ENCODE peak calls at places on chromosome 4, in eight cellular contexts. One of them, this sample, is unnamed.

GRCh38 chr4:111748157-111748556 is 397.1 kb upstream of the FAM241A start:
- DNase-seq in aorta: no peak
- DNase-seq in Calu3: no peak
- DNase-seq in NCI-H2171: no peak
- DNase-seq in activated T-helper 1 cell treated with anti-CD3 and anti-CD28 coated beads, Interleukin-12 subunit alpha, Interleukin-12 subunit beta, Interleukin-2, Interleukin-4 antibody, amounts not matched to agents 30 ng/mL and 10 ng/mL and 1 ng/mL, durations not matched to agents 14 hours and 24 hours and 36 hours: no peak
- DNase-seq in AG04449: no peak
- DNase-seq in MCF 10A: no peak
- DNase-seq in IMR-90: no peak
- DNase-seq in this sample: no peak

GRCh38 chr4:6011686-6012085 is 6.5 kb downstream of the C4orf50 start:
- DNase-seq in aorta: no peak
- DNase-seq in Calu3: peak; percentile 8
- DNase-seq in NCI-H2171: no peak
- DNase-seq in activated T-helper 1 cell treated with anti-CD3 and anti-CD28 coated beads, Interleukin-12 subunit alpha, Interleukin-12 subunit beta, Interleukin-2, Interleukin-4 antibody, amounts not matched to agents 30 ng/mL and 10 ng/mL and 1 ng/mL, durations not matched to agents 14 hours and 24 hours and 36 hours: no peak
- DNase-seq in AG04449: no peak
- DNase-seq in MCF 10A: peak; percentile 27
- DNase-seq in IMR-90: no peak
- DNase-seq in this sample: no peak

GRCh38 chr4:80361329-80361900 is 25.9 kb downstream of the CFAP299 start:
- DNase-seq in aorta: no peak
- DNase-seq in Calu3: no peak
- DNase-seq in NCI-H2171: no peak
- DNase-seq in activated T-helper 1 cell treated with anti-CD3 and anti-CD28 coated beads, Interleukin-12 subunit alpha, Interleukin-12 subunit beta, Interleukin-2, Interleukin-4 antibody, amounts not matched to agents 30 ng/mL and 10 ng/mL and 1 ng/mL, durations not matched to agents 14 hours and 24 hours and 36 hours: no peak
- DNase-seq in AG04449: no peak
- DNase-seq in MCF 10A: peak; percentile 54
- DNase-seq in IMR-90: peak; percentile 41
- DNase-seq in this sample: peak; percentile 36

GRCh38 chr4:860561-860960 is 34.6 kb upstream of the CPLX1 start:
- DNase-seq in aorta: peak; percentile 26
- DNase-seq in Calu3: no peak
- DNase-seq in NCI-H2171: no peak
- DNase-seq in activated T-helper 1 cell treated with anti-CD3 and anti-CD28 coated beads, Interleukin-12 subunit alpha, Interleukin-12 subunit beta, Interleukin-2, Interleukin-4 antibody, amounts not matched to agents 30 ng/mL and 10 ng/mL and 1 ng/mL, durations not matched to agents 14 hours and 24 hours and 36 hours: no peak
- DNase-seq in AG04449: no peak
- DNase-seq in MCF 10A: no peak
- DNase-seq in IMR-90: no peak
- DNase-seq in this sample: no peak

GRCh38 chr4:18847276-18847890 is 825.8 kb upstream of the LCORL start:
- DNase-seq in aorta: no peak
- DNase-seq in Calu3: no peak
- DNase-seq in NCI-H2171: no peak
- DNase-seq in activated T-helper 1 cell treated with anti-CD3 and anti-CD28 coated beads, Interleukin-12 subunit alpha, Interleukin-12 subunit beta, Interleukin-2, Interleukin-4 antibody, amounts not matched to agents 30 ng/mL and 10 ng/mL and 1 ng/mL, durations not matched to agents 14 hours and 24 hours and 36 hours: no peak
- DNase-seq in AG04449: no peak
- DNase-seq in MCF 10A: peak; percentile 6
- DNase-seq in IMR-90: no peak
- DNase-seq in this sample: no peak

GRCh38 chr4:174265917-174266316 is 17.6 kb downstream of the FBXO8 start:
- DNase-seq in aorta: no peak
- DNase-seq in Calu3: no peak
- DNase-seq in NCI-H2171: peak; percentile 56
- DNase-seq in activated T-helper 1 cell treated with anti-CD3 and anti-CD28 coated beads, Interleukin-12 subunit alpha, Interleukin-12 subunit beta, Interleukin-2, Interleukin-4 antibody, amounts not matched to agents 30 ng/mL and 10 ng/mL and 1 ng/mL, durations not matched to agents 14 hours and 24 hours and 36 hours: no peak
- DNase-seq in AG04449: no peak
- DNase-seq in MCF 10A: no peak
- DNase-seq in IMR-90: no peak
- DNase-seq in this sample: no peak

GRCh38 chr4:120096508-120097297 is 30.1 kb upstream of the MAD2L1 start:
- DNase-seq in aorta: no peak
- DNase-seq in Calu3: no peak
- DNase-seq in NCI-H2171: no peak
- DNase-seq in activated T-helper 1 cell treated with anti-CD3 and anti-CD28 coated beads, Interleukin-12 subunit alpha, Interleukin-12 subunit beta, Interleukin-2, Interleukin-4 antibody, amounts not matched to agents 30 ng/mL and 10 ng/mL and 1 ng/mL, durations not matched to agents 14 hours and 24 hours and 36 hours: no peak
- DNase-seq in AG04449: no peak
- DNase-seq in MCF 10A: no peak
- DNase-seq in IMR-90: peak; percentile 5
- DNase-seq in this sample: no peak

GRCh38 chr4:141229408-141230101 is 8.9 kb downstream of the ZNF330 start:
- DNase-seq in aorta: no peak
- DNase-seq in Calu3: no peak
- DNase-seq in NCI-H2171: no peak
- DNase-seq in activated T-helper 1 cell treated with anti-CD3 and anti-CD28 coated beads, Interleukin-12 subunit alpha, Interleukin-12 subunit beta, Interleukin-2, Interleukin-4 antibody, amounts not matched to agents 30 ng/mL and 10 ng/mL and 1 ng/mL, durations not matched to agents 14 hours and 24 hours and 36 hours: no peak
- DNase-seq in AG04449: no peak
- DNase-seq in MCF 10A: no peak
- DNase-seq in IMR-90: no peak
- DNase-seq in this sample: no peak

GRCh38 chr4:44221407-44221806 is 227.2 kb downstream of the KCTD8 start:
- DNase-seq in aorta: no peak
- DNase-seq in Calu3: no peak
- DNase-seq in NCI-H2171: no peak
- DNase-seq in activated T-helper 1 cell treated with anti-CD3 and anti-CD28 coated beads, Interleukin-12 subunit alpha, Interleukin-12 subunit beta, Interleukin-2, Interleukin-4 antibody, amounts not matched to agents 30 ng/mL and 10 ng/mL and 1 ng/mL, durations not matched to agents 14 hours and 24 hours and 36 hours: no peak
- DNase-seq in AG04449: no peak
- DNase-seq in MCF 10A: no peak
- DNase-seq in IMR-90: no peak
- DNase-seq in this sample: no peak

GRCh38 chr4:77052352-77052751 is 23.4 kb downstream of the CCNI start:
- DNase-seq in aorta: peak; percentile 57
- DNase-seq in Calu3: peak; percentile 71
- DNase-seq in NCI-H2171: no peak
- DNase-seq in activated T-helper 1 cell treated with anti-CD3 and anti-CD28 coated beads, Interleukin-12 subunit alpha, Interleukin-12 subunit beta, Interleukin-2, Interleukin-4 antibody, amounts not matched to agents 30 ng/mL and 10 ng/mL and 1 ng/mL, durations not matched to agents 14 hours and 24 hours and 36 hours: peak; percentile 29
- DNase-seq in AG04449: peak; percentile 46
- DNase-seq in MCF 10A: peak; percentile 75
- DNase-seq in IMR-90: peak; percentile 69
- DNase-seq in this sample: peak; percentile 70

GRCh38 chr4:123832173-123833026 is 435.8 kb downstream of the SPRY1 start:
- DNase-seq in aorta: peak; percentile 66
- DNase-seq in Calu3: no peak
- DNase-seq in NCI-H2171: no peak
- DNase-seq in activated T-helper 1 cell treated with anti-CD3 and anti-CD28 coated beads, Interleukin-12 subunit alpha, Interleukin-12 subunit beta, Interleukin-2, Interleukin-4 antibody, amounts not matched to agents 30 ng/mL and 10 ng/mL and 1 ng/mL, durations not matched to agents 14 hours and 24 hours and 36 hours: no peak
- DNase-seq in AG04449: peak; percentile 99
- DNase-seq in MCF 10A: peak; percentile 91
- DNase-seq in IMR-90: peak; percentile 100
- DNase-seq in this sample: no peak